ENCODE peak calls at places on chromosomes 5 and 9, in six cellular contexts. D, W, E, I, S and G are unnamed samples.

GRCh38 chr5:120882042-120882775 is 418.1 kb downstream of the PRR16 start:
- DNase-seq in S (no peak), W (no peak), D (no peak), E (no peak), I (peak), G (no peak)

GRCh38 chr5:14048434-14048833 is 94.7 kb upstream of the TRIO start:
- DNase-seq in D (no peak), I (no peak), W (no peak), S (no peak), E (no peak), G (no peak)

GRCh38 chr9:96344458-96345180 is 38.9 kb downstream of the SLC35D2 start:
- DNase-seq in I (peak), D (no peak), W (peak), E (no peak), S (no peak), G (peak)

GRCh38 chr5:28766565-28767158 is 1728.3 kb upstream of the CDH9 start:
- DNase-seq in E (no peak), D (peak), S (peak), W (peak), I (peak), G (peak)

GRCh38 chr9:93035821-93036351 is 22.6 kb upstream of the SUSD3 start:
- DNase-seq in E (no peak), S (no peak), I (no peak), D (no peak), W (no peak), G (no peak)

GRCh38 chr9:109040571-109040970 is 27.3 kb upstream of the CTNNAL1 start:
- DNase-seq in W (no peak), S (no peak), E (no peak), I (no peak), D (no peak), G (no peak)

GRCh38 chr5:141121563-141121962 is at the start of gene PCDHB4:
- DNase-seq in S (peak), D (no peak), E (no peak), I (peak), W (peak), G (no peak)

GRCh38 chr5:179221196-179221876 is 123.9 kb downstream of the ADAMTS2 start:
- DNase-seq in S (no peak), E (no peak), I (no peak), D (no peak), W (no peak), G (no peak)

GRCh38 chr5:55903121-55903701 is 52.1 kb downstream of the IL31RA start:
- DNase-seq in W (peak), S (peak), D (peak), I (no peak), E (peak), G (no peak)

GRCh38 chr5:107269256-107269655 is 401.5 kb downstream of the EFNA5 start:
- DNase-seq in D (no peak), I (peak), E (no peak), W (no peak), S (no peak), G (no peak)

GRCh38 chr5:1103505-1104326 is 8.1 kb downstream of the SLC12A7 start:
- DNase-seq in I (no peak), D (no peak), S (peak), E (peak), W (no peak), G (no peak)

GRCh38 chr5:167413503-167413902 is 877.9 kb upstream of the WWC1 start:
- DNase-seq in W (no peak), E (no peak), D (no peak), I (no peak), S (no peak), G (no peak)

GRCh38 chr5:652023-652515 is 39.9 kb downstream of the CEP72 start:
- DNase-seq in E (peak), W (no peak), D (no peak), I (no peak), S (no peak), G (no peak)

GRCh38 chr5:33827885-33828284 is 63.9 kb downstream of the ADAMTS12 start:
- DNase-seq in I (no peak), W (no peak), D (no peak), S (no peak), E (no peak), G (no peak)

GRCh38 chr5:89560724-89561123 is 677.7 kb upstream of the MEF2C start:
- DNase-seq in D (no peak), E (no peak), W (no peak), I (peak), S (no peak), G (no peak)

GRCh38 chr5:170508660-170509322 is 5.0 kb downstream of the KCNIP1 start:
- DNase-seq in W (no peak), I (peak), E (no peak), S (no peak), D (no peak), G (no peak)

GRCh38 chr5:139439013-139439903 is at the start of gene DNAJC18:
- DNase-seq in I (peak), E (peak), S (peak), D (peak), W (peak), G (peak)

GRCh38 chr5:177359451-177359851 is 1.7 kb downstream of the RGS14 start:
- DNase-seq in W (no peak), S (no peak), D (no peak), E (no peak), I (no peak), G (no peak)